ENCODE peak calls at places on chromosomes 1 and 21, in four cellular contexts. X is Peyer's patch, D is A549, M is IMR-90. G is an unnamed sample.
A peak's percentile ranks its signal among the peaks of the same experiment; 100 is the strongest.

GRCh38 chr1:110982320-110982719 is 18.6 kb upstream of the LRIF1 start:
- DNase-seq in D (no peak), X (no peak), M (no peak), G (no peak)

GRCh38 chr21:41481191-41481590 is 26.8 kb downstream of the TMPRSS2 start:
- DNase-seq in D (no peak), X (peak; percentile 7), M (peak; percentile 80), G (no peak)

GRCh38 chr21:42073140-42074099 is 2.3 kb downstream of the UMODL1 start:
- DNase-seq in D (no peak), X (peak; percentile 36), M (no peak), G (no peak)

GRCh38 chr1:91744973-91745648 is 140.8 kb downstream of the TGFBR3 start:
- DNase-seq in M (no peak), D (no peak), X (no peak), G (no peak)

GRCh38 chr21:42398414-42399030 is 2.7 kb upstream of the TMPRSS3 start:
- DNase-seq in M (no peak), X (no peak), D (no peak), G (no peak)

GRCh38 chr1:15919316-15919715 is 56.6 kb downstream of the ZBTB17 start:
- DNase-seq in M (peak; percentile 84), D (no peak), X (no peak), G (no peak)

GRCh38 chr1:226586116-226586515 is 37.6 kb downstream of the STUM start:
- DNase-seq in D (no peak), X (no peak), M (no peak), G (no peak)

GRCh38 chr1:10599194-10599861 is 124.6 kb downstream of the PEX14 start:
- DNase-seq in D (peak; percentile 81), X (no peak), M (peak; percentile 90), G (no peak)

GRCh38 chr1:20601123-20601825 is 12.4 kb downstream of the CDA start:
- DNase-seq in X (no peak), D (no peak), M (peak; percentile 64), G (no peak)

GRCh38 chr1:115330480-115331013 is 7.5 kb downstream of the NGF start:
- DNase-seq in D (no peak), X (no peak), M (peak; percentile 96), G (no peak)

GRCh38 chr1:247638781-247639180 is 33.4 kb downstream of the OR2G3 start:
- DNase-seq in D (no peak), M (no peak), X (no peak), G (no peak)
- TF ChIP-seq CTCF in D (no peak), M (no peak), X (no peak), G (no peak)

GRCh38 chr1:213135572-213135971 is 84.5 kb downstream of the RPS6KC1 start:
- DNase-seq in M (peak; percentile 50), X (no peak), D (no peak), G (no peak)

GRCh38 chr1:213127074-213127473 is 76.0 kb downstream of the RPS6KC1 start:
- DNase-seq in M (peak; percentile 8), D (no peak), X (no peak), G (no peak)

GRCh38 chr1:213136190-213136917 is 85.3 kb downstream of the RPS6KC1 start:
- DNase-seq in M (no peak), X (no peak), D (no peak), G (no peak)

DNA sequence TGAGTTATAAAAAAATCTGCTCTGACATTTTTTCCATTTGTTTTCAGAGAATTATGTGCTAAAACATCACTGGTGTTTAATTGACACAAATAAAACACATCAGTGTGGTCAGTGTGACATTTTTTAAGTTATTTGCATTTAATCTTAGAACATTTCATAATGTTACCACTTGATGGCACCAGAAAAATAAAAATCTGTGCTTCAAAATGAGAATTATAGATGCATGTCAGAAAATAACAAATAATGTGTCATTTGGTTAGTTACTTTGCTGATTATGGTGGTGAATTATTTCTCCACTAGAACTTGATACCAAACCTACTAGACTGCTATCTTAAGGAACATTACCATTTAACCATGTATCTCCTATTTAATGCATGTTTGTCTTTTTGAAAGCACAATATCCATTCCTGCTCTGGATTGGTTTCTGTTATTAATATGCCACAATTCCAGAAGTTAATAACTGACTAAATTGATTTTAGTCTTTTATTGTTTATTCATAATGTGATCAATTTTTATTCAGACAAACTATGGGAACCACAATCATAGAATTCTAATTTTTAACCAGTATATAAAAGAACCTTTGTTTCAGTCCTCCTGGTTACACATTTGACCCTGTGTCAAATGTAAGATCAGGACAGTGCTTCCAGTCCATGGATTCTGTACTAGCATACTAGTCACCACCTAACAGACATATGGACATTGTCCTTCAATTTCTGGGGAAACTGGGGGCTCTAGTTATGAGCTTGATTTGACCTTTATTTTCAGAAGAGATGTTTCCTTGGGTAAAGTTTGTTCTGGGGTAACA is 81.0 kb downstream of the RPS6KC1 start:
- DNase-seq in D (no peak), X (no peak), M (no peak), G (no peak)
- TF ChIP-seq CTCF in D (peak; percentile 4), X (no peak), M (no peak), G (no peak)

GRCh38 chr1:162420120-162420519 is 8.2 kb upstream of the SH2D1B start:
- DNase-seq in M (no peak), X (no peak), D (no peak), G (no peak)

GRCh38 chr1:162421258-162422194 is 9.6 kb upstream of the SH2D1B start:
- DNase-seq in X (no peak), D (no peak), M (no peak), G (no peak)

GRCh38 chr1:162416215-162416614 is 4.3 kb upstream of the SH2D1B start:
- DNase-seq in X (no peak), M (no peak), D (no peak), G (no peak)

GRCh38 chr1:162417650-162418049 is 5.7 kb upstream of the SH2D1B start:
- DNase-seq in M (no peak), X (no peak), D (no peak), G (no peak)

GRCh38 chr1:162416909-162417308 is 5.0 kb upstream of the SH2D1B start:
- DNase-seq in D (no peak), M (no peak), X (no peak), G (no peak)
- TF ChIP-seq CTCF in D (no peak), M (no peak), X (no peak), G (no peak)

DNA sequence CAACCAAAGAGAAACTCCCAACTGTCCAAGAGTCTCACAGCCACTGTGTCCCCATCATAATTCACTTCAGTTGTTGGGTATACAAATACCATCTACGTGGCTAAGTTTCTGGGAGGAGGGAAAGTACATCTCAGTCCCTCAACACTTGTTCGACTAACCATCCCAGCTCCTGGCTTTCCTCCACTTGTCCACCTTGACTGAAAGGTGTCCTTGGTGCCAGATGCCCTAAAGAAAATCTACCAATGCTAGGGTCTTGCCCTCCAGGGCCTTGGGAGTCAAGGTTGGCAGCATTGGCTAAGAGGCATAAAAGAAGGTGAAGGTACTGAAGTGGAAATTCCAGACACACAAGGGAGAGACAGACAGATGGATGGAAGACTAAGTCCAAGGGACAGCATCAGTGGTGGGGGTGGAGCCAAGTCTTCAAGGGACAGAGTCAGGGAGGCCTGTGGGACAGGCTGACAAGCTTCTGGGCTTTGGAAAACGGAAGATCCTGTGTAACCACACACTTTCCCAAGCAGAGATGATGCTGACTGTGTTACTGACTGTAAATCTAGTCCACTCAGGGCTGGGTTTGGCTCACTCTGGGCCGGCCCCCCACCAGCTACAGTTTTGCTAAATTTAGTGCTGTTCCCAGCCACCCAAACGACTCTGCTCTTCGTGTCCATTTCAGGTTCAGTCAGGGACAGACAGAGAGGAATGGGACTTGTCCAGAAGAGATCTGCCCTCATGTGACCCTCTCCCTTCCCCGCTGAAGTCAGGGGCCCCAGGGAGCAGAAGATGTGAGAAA is 60.1 kb downstream of the CD34 start:
- DNase-seq in D (no peak), X (no peak), M (no peak), G (no peak)
- TF ChIP-seq CTCF in D (no peak), X (no peak), M (no peak), G (no peak)

DNA sequence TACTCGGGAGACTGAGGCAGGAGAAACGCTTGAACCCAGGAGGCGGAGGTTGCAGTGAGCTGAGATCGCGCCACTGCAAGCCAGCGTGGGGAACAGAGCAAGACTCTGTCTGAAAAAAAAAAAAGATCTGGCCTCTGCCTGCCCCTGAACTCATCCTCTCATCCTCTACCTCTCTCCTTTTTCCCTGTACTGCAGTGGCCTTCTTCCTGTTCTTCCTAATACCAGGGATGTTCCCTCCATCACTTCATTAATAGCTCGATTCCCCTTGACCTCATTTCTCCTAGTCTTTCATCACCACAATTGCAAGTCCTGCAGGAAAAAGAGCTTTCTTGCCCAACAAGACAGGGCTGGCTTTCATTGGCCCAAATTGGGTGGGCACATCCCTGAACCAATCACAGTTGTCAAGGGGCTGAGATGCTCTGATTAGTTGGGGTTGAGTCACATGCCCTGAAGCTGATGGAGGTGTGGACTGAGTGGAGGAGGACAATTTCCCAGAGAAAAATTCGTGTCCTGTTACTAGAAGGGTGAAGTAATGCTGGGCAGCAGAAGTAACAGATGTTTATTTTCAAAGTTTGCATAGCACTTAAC is 86.8 kb upstream of the PUM1 start:
- DNase-seq in D (peak; percentile 68), M (peak; percentile 87), X (no peak), G (no peak)
- TF ChIP-seq CTCF in D (no peak), M (no peak), X (no peak), G (no peak)

GRCh38 chr1:23177438-23178380 is 9.1 kb upstream of the LUZP1 start:
- DNase-seq in D (peak; percentile 43), X (peak; percentile 84), M (peak; percentile 75), G (peak; percentile 94)
- TF ChIP-seq CTCF in D (no peak), X (peak; percentile 57), M (peak; percentile 27), G (peak; percentile 30)

G was measured in endothelial cell.